ENCODE peak calls at places on chromosomes 6 and 20, in five cellular contexts. L, J, K, N and X are unnamed samples.

GRCh38 chr20:11451793-11452291 is 465.9 kb upstream of the BTBD3 start:
- DNase-seq in N (no peak), L (no peak), K (no peak), J (no peak), X (peak)

GRCh38 chr6:47097092-47097945 is 55.2 kb upstream of the ADGRF1 start:
- DNase-seq in N (peak), J (peak), K (peak), L (peak), X (peak)

GRCh38 chr6:306641-307061 is 14.4 kb downstream of the DUSP22 start:
- DNase-seq in N (no peak), L (no peak), J (no peak), K (no peak), X (no peak)

GRCh38 chr20:14915356-14915755 is 577.9 kb upstream of the FLRT3 start:
- DNase-seq in J (no peak), K (no peak), N (no peak), L (no peak), X (peak)

GRCh38 chr6:157157228-157157627 is 166.1 kb downstream of the TMEM242 start:
- DNase-seq in J (no peak), N (no peak), K (no peak), L (peak), X (no peak)

GRCh38 chr6:36329798-36330291 is 6.8 kb downstream of the BNIP5 start:
- DNase-seq in N (no peak), L (no peak), J (no peak), K (no peak), X (no peak)

GRCh38 chr20:63354636-63355385 is 6.3 kb downstream of the CHRNA4 start:
- DNase-seq in N (no peak), L (no peak), K (no peak), J (no peak), X (no peak)

GRCh38 chr6:56511591-56511990 is 131.1 kb downstream of the DST start:
- DNase-seq in L (no peak), N (no peak), K (no peak), J (no peak), X (no peak)

GRCh38 chr6:43859213-43859612 is 89.2 kb downstream of the VEGFA start:
- DNase-seq in K (no peak), L (no peak), N (no peak), J (no peak), X (no peak)

GRCh38 chr6:63537126-63537958 is 34.9 kb upstream of the LOC128125822 start:
- DNase-seq in N (no peak), J (no peak), L (peak), K (peak), X (no peak)

GRCh38 chr6:37979392-37980221 is 160.1 kb downstream of the ZFAND3 start:
- DNase-seq in N (no peak), L (no peak), K (no peak), J (no peak), X (no peak)

GRCh38 chr6:3228791-3229565 is 1.5 kb upstream of the TUBB2B start:
- DNase-seq in K (peak), L (peak), N (no peak), J (no peak), X (no peak)

GRCh38 chr6:160265869-160266476 is 7.4 kb upstream of the SLC22A2 start:
- DNase-seq in K (no peak), L (no peak), N (no peak), J (no peak), X (no peak)

GRCh38 chr20:905396-905961 is 10.7 kb downstream of the ANGPT4 start:
- DNase-seq in J (no peak), N (peak), L (no peak), K (no peak), X (no peak)

GRCh38 chr6:87938287-87938686 is 109.4 kb upstream of the SPACA1 start:
- DNase-seq in L (no peak), N (no peak), J (no peak), K (no peak), X (no peak)

GRCh38 chr20:15364781-15365180 is 1027.4 kb upstream of the FLRT3 start:
- DNase-seq in L (no peak), J (no peak), N (no peak), K (no peak), X (no peak)

GRCh38 chr6:149563203-149563927 is 2.8 kb upstream of the GINM1 start:
- DNase-seq in L (no peak), K (peak), J (peak), N (no peak), X (no peak)

GRCh38 chr6:125918681-125919566 is 37.6 kb upstream of the HINT3 start:
- DNase-seq in K (peak), J (peak), N (peak), L (peak), X (peak)

GRCh38 chr20:46752639-46753235 is 43.3 kb downstream of the SLC2A10 start:
- DNase-seq in K (peak), L (peak), J (peak), N (peak), X (peak)

GRCh38 chr6:155187994-155188706 is 75.7 kb upstream of the CLDN20 start:
- DNase-seq in K (peak), L (no peak), J (peak), N (no peak), X (no peak)

GRCh38 chr20:10861619-10862018 is 187.8 kb upstream of the JAG1 start:
- DNase-seq in L (no peak), N (no peak), J (no peak), K (no peak), X (no peak)

GRCh38 chr20:24773751-24774201 is 175.3 kb upstream of the CST7 start:
- DNase-seq in K (no peak), L (no peak), N (no peak), J (peak), X (no peak)

GRCh38 chr6:79421707-79422484 is 115.3 kb downstream of the LCA5 start:
- DNase-seq in K (peak), J (peak), N (no peak), L (peak), X (no peak)

GRCh38 chr20:13449868-13450441 is 188.8 kb downstream of the TASP1 start:
- DNase-seq in K (no peak), L (no peak), N (no peak), J (no peak), X (no peak)

GRCh38 chr20:44683263-44684046 is 31.7 kb upstream of the CCN5 start:
- DNase-seq in N (peak), J (peak), L (peak), K (peak), X (no peak)

GRCh38 chr6:96836579-96837137 is 619 bp downstream of the GPR63 start:
- DNase-seq in L (no peak), N (peak), K (peak), J (peak), X (peak)

GRCh38 chr6:71248866-71249265 is 39.7 kb upstream of the OGFRL1 start:
- DNase-seq in L (no peak), K (no peak), J (no peak), N (no peak), X (no peak)

GRCh38 chr20:23340524-23340923 is 10.1 kb upstream of the NXT1 start:
- DNase-seq in N (peak), K (peak), J (peak), L (peak), X (peak)

GRCh38 chr20:60253471-60253870 is 295.2 kb downstream of the CDH26 start:
- DNase-seq in K (no peak), L (no peak), N (no peak), J (no peak), X (no peak)

GRCh38 chr6:142642651-142643050 is 302.3 kb downstream of the HIVEP2 start:
- DNase-seq in K (no peak), N (no peak), J (no peak), L (no peak), X (no peak)

GRCh38 chr6:2245103-2245953 is at the start of gene GMDS:
- DNase-seq in J (peak), L (peak), K (peak), N (peak), X (peak)

GRCh38 chr20:18252597-18253451 is 35.5 kb upstream of the ZNF133 start:
- DNase-seq in K (no peak), J (no peak), N (no peak), L (no peak), X (no peak)

GRCh38 chr6:43744490-43744889 is 25.5 kb upstream of the VEGFA start:
- DNase-seq in J (no peak), L (no peak), N (no peak), K (no peak), X (no peak)

GRCh38 chr6:45378324-45378926 is 691 bp upstream of the SUPT3H start:
- DNase-seq in J (peak), L (peak), N (peak), K (peak), X (no peak)

GRCh38 chr20:24208652-24209051 is 220.1 kb upstream of the GGTLC1 start:
- DNase-seq in J (no peak), N (peak), L (no peak), K (no peak), X (no peak)

GRCh38 chr6:158960046-158960445 is 40.0 kb downstream of the RSPH3 start:
- DNase-seq in J (no peak), L (no peak), N (no peak), K (no peak), X (no peak)